ENCODE peak calls at places on chromosomes 13 and 19, in six cellular contexts. W is CD8-positive, alpha-beta T cell; C is HepG2; A is stomach; G is K562; Q is tibial artery. D is an unnamed sample.
A peak's percentile ranks its signal among the peaks of the same experiment; 100 is the strongest.

GRCh38 chr19:33186835-33187540 is 7.1 kb upstream of the LRP3 start:
- DNase-seq in W (no peak), C (no peak), A (no peak), G (no peak), Q (no peak), D (no peak)

GRCh38 chr13:45728759-45729158 is 26.6 kb downstream of the CBY2 start:
- DNase-seq in W (no peak), C (peak; percentile 57), A (no peak), G (peak; percentile 27), Q (no peak), D (no peak)

GRCh38 chr13:107608736-107609135 is 606.6 kb downstream of the LIG4 start:
- DNase-seq in W (no peak), C (no peak), A (no peak), G (no peak), Q (no peak), D (no peak)

GRCh38 chr13:90792335-90792734 is 555.2 kb upstream of the MIR17HG start:
- DNase-seq in W (no peak), C (no peak), A (no peak), G (no peak), Q (no peak), D (no peak)

GRCh38 chr19:41223431-41224234 is 4.6 kb downstream of the AXL start:
- DNase-seq in W (no peak), C (peak; percentile 57), A (no peak), G (no peak), Q (no peak), D (no peak)

GRCh38 chr19:7177926-7178325 is 108.4 kb downstream of the ZNF557 start:
- DNase-seq in W (no peak), C (no peak), A (no peak), G (no peak), Q (no peak), D (no peak)

GRCh38 chr13:54029226-54029625 is 1000.6 kb downstream of the OLFM4 start:
- DNase-seq in W (no peak), C (no peak), A (no peak), G (no peak), Q (no peak), D (peak; percentile 84)

GRCh38 chr13:81487151-81487550 is 1146.2 kb upstream of the SPRY2 start:
- DNase-seq in W (no peak), C (peak; percentile 24), A (no peak), G (peak; percentile 14), Q (no peak), D (peak; percentile 65)

GRCh38 chr13:95784161-95784880 is 107.4 kb downstream of the DNAJC3 start:
- DNase-seq in W (no peak), C (peak; percentile 9), A (no peak), G (no peak), Q (no peak), D (no peak)

GRCh38 chr13:30802953-30803478 is 67.7 kb downstream of the ALOX5AP start:
- DNase-seq in W (peak; percentile 77), C (peak; percentile 39), A (peak; percentile 86), G (peak; percentile 74), Q (peak; percentile 85), D (peak; percentile 90)

GRCh38 chr19:28201462-28201943 is 1011.4 kb downstream of the UQCRFS1 start:
- DNase-seq in W (no peak), C (no peak), A (no peak), G (no peak), Q (no peak), D (no peak)

GRCh38 chr19:47682939-47683338 is 30.3 kb upstream of the EHD2 start:
- DNase-seq in W (no peak), C (no peak), A (peak; percentile 71), G (peak; percentile 54), Q (no peak), D (no peak)

GRCh38 chr13:110419391-110419791 is 112.3 kb downstream of the COL4A2 start:
- DNase-seq in W (no peak), C (peak; percentile 14), A (no peak), G (no peak), Q (no peak), D (no peak)

GRCh38 chr19:40348961-40349507 is 539 bp downstream of the PLD3 start:
- DNase-seq in W (no peak), C (peak; percentile 8), A (no peak), G (peak; percentile 52), Q (no peak), D (peak; percentile 49)

GRCh38 chr19:50969413-50969760 is at the start of gene KLK6:
- DNase-seq in W (no peak), C (peak; percentile 18), A (no peak), G (no peak), Q (no peak), D (no peak)

GRCh38 chr13:112248909-112249592 is 127.1 kb upstream of the SPACA7 start:
- DNase-seq in W (no peak), C (no peak), A (no peak), G (no peak), Q (no peak), D (no peak)

GRCh38 chr19:5340637-5341447 is at the start of gene PTPRS:
- DNase-seq in W (peak; percentile 42), C (peak; percentile 61), A (peak; percentile 77), G (peak; percentile 90), Q (peak; percentile 32), D (peak; percentile 93)

GRCh38 chr13:31245974-31246373 is 46.2 kb downstream of the B3GLCT start:
- DNase-seq in W (no peak), C (no peak), A (no peak), G (no peak), Q (no peak), D (no peak)

GRCh38 chr19:15251010-15251748 is 18.9 kb upstream of the EPHX3 start:
- DNase-seq in W (no peak), C (no peak), A (no peak), G (no peak), Q (peak; percentile 61), D (no peak)

GRCh38 chr19:13521066-13521465 is 14.8 kb upstream of the CACNA1A start:
- DNase-seq in W (no peak), C (no peak), A (no peak), G (no peak), Q (no peak), D (peak; percentile 10)

GRCh38 chr13:113546571-113547247 is 37.8 kb upstream of the TFDP1 start:
- DNase-seq in W (no peak), C (no peak), A (no peak), G (no peak), Q (peak; percentile 36), D (no peak)

GRCh38 chr13:66313408-66313807 is 916.7 kb downstream of the PCDH9 start:
- DNase-seq in W (no peak), C (no peak), A (no peak), G (no peak), Q (no peak), D (no peak)

GRCh38 chr13:35793823-35794222 is 317.3 kb upstream of the MAB21L1 start:
- DNase-seq in W (no peak), C (no peak), A (no peak), G (no peak), Q (no peak), D (no peak)

GRCh38 chr13:35797946-35798345 is 321.5 kb upstream of the MAB21L1 start:
- DNase-seq in W (no peak), C (no peak), A (no peak), G (no peak), Q (no peak), D (no peak)

GRCh38 chr13:35797244-35797643 is 320.8 kb upstream of the MAB21L1 start:
- DNase-seq in W (no peak), C (no peak), A (no peak), G (no peak), Q (no peak), D (no peak)

GRCh38 chr13:35794734-35795389 is 318.4 kb upstream of the MAB21L1 start:
- DNase-seq in W (no peak), C (no peak), A (no peak), G (no peak), Q (no peak), D (no peak)

GRCh38 chr13:35796627-35797026 is 320.1 kb upstream of the MAB21L1 start:
- DNase-seq in W (no peak), C (no peak), A (no peak), G (no peak), Q (no peak), D (no peak)
- H3K27ac ChIP-seq in W (no peak overlapping the region), C (no peak overlapping the region), A (no peak overlapping the region), G (no peak overlapping the region), Q (no peak overlapping the region), D (no peak overlapping the region)

GRCh38 chr19:1014161-1015060 is 6.5 kb downstream of the TMEM259 start:
- DNase-seq in W (no peak), C (no peak), A (no peak), G (no peak), Q (no peak), D (no peak)
- H3K4me1 ChIP-seq in W (peaks cover 33% of the 10 kb centered on the region), C (peaks cover 33% of the 10 kb centered on the region), A (peaks cover 67% of the 10 kb centered on the region), G (peaks cover 92% of the 10 kb centered on the region), Q (peaks cover 44% of the 10 kb centered on the region), D (peaks cover 34% of the 10 kb centered on the region)

DNA sequence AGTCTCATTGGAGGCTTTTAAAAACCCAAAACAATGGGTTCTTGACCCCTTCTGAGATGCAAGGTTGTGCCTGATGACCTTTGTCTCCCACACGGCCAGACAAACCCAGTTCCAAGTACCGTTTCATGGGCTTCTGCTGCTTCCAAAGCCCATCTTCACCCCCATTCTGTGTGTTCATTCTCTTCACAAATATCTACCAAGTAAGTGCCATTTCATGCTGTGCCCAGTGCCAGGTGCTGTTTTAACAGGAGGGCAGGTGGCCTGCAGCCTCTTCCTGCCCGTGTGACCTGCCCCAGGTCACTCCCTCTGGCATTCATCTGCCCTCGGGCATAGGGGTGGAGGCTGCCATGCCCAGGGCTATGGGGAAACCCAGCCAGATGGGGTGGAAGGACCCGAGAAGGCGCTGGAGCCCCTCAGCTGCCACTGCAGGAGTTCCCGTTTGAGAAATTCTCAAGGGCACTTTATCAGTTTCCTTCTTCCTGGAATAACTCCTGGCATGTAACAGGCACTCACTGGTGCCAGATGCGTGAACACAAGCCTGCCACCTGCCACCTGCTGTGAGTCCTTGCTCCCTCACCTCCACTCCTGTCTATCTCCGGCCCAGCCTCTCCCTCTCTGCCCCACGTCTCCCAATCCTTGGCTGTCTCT is 12.5 kb downstream of the CAPN12 start:
- DNase-seq in W (no peak), C (no peak), A (peak; percentile 87), G (no peak), Q (no peak), D (no peak)
- H3K27ac ChIP-seq in W (no peak overlapping the region), C (no peak overlapping the region), A (peak overlapping the region; percentile 90), G (peak overlapping the region; percentile 14), Q (peak overlapping the region; percentile 74), D (no peak overlapping the region)

GRCh38 chr19:18493440-18494266 is 28.2 kb downstream of the ELL start:
- DNase-seq in W (no peak), C (no peak), A (no peak), G (no peak), Q (no peak), D (no peak)

GRCh38 chr19:18491995-18492953 is 29.6 kb downstream of the ELL start:
- DNase-seq in W (no peak), C (no peak), A (no peak), G (no peak), Q (no peak), D (no peak)

GRCh38 chr19:18495204-18495911 is 26.5 kb downstream of the ELL start:
- DNase-seq in W (no peak), C (no peak), A (no peak), G (no peak), Q (no peak), D (no peak)

GRCh38 chr19:18496167-18496979 is 25.5 kb downstream of the ELL start:
- DNase-seq in W (peak; percentile 52), C (peak; percentile 32), A (peak; percentile 89), G (peak; percentile 64), Q (no peak), D (peak; percentile 26)

DNA sequence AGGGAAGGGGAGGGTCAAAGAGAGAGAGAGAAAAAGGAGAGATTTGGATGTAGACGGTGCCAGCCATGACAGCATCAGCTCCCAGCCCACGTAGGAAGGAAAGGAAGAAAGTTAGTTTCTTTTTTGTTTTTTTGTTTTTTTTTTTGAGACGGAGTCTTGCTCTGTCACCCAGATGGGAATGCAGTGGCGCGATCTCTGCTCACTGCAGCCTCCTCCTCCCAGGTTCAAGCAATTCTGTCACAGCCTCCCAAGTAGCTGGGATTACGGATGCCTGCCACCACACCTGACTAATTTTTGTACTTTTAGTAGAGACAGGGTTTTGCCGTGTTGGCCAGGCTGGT is 27.6 kb downstream of the ELL start:
- DNase-seq in W (no peak), C (no peak), A (no peak), G (no peak), Q (no peak), D (no peak)
- H3K4me1 ChIP-seq in W (peaks cover 56% of the 10 kb centered on the region), C (peaks cover 62% of the 10 kb centered on the region), A (peaks cover 86% of the 10 kb centered on the region), G (peaks cover 52% of the 10 kb centered on the region), Q (peaks cover 47% of the 10 kb centered on the region), D (peaks cover 20% of the 10 kb centered on the region)